ENCODE peak calls at places on chromosomes 4 and X, in eight cellular contexts. U is substantia nigra, Y is amniotic stem cell, A is astrocyte, M is NCI-H524, X is RWPE1, T is GM12865, G is left ventricle myocardium superior. S is an unnamed sample.
A peak's percentile ranks its signal among the peaks of the same experiment; 100 is the strongest.

GRCh38 chr4:63777571-63777970 is 631.7 kb downstream of the TECRL start:
- DNase-seq in U (no peak), Y (no peak), A (no peak), M (no peak), X (no peak), T (no peak), G (no peak), S (no peak)

GRCh38 chr4:7362862-7363430 is 71.8 kb downstream of the PSAPL1 start:
- DNase-seq in U (no peak), Y (no peak), A (no peak), M (no peak), X (no peak), T (no peak), G (no peak), S (no peak)

GRCh38 chr4:136505020-136505419 is 1027.3 kb downstream of the PCDH18 start:
- DNase-seq in U (no peak), Y (no peak), A (peak; percentile 6), M (no peak), X (no peak), T (no peak), G (no peak), S (no peak)

GRCh38 chrX:2485789-2486345 is 14.9 kb downstream of the DHRSX start:
- DNase-seq in U (no peak), Y (no peak), A (no peak), M (no peak), X (no peak), T (no peak), G (no peak), S (peak; percentile 33)

GRCh38 chr4:132797856-132798255 is 351.2 kb upstream of the PCDH10 start:
- DNase-seq in U (no peak), Y (no peak), A (no peak), M (no peak), X (no peak), T (no peak), G (no peak), S (no peak)

GRCh38 chr4:110085131-110085530 is 113.3 kb downstream of the ELOVL6 start:
- DNase-seq in U (no peak), Y (no peak), A (no peak), M (no peak), X (no peak), T (peak; percentile 9), G (no peak), S (peak; percentile 20)

GRCh38 chrX:150504399-150505186 is 63.8 kb upstream of the MTM1 start:
- DNase-seq in U (peak; percentile 54), Y (no peak), A (peak; percentile 18), M (peak; percentile 39), X (no peak), T (no peak), G (no peak), S (no peak)

GRCh38 chr4:156976147-156976546 is 4.5 kb upstream of the PDGFC start:
- DNase-seq in U (no peak), Y (no peak), A (peak; percentile 90), M (no peak), X (no peak), T (no peak), G (no peak), S (no peak)

GRCh38 chr4:113682730-113683129 is 78.8 kb downstream of the CAMK2D start:
- DNase-seq in U (no peak), Y (no peak), A (peak; percentile 66), M (no peak), X (no peak), T (no peak), G (no peak), S (no peak)

GRCh38 chrX:19647731-19648588 is 132.7 kb upstream of the MAP3K15 start:
- DNase-seq in U (no peak), Y (no peak), A (peak; percentile 24), M (no peak), X (no peak), T (no peak), G (no peak), S (no peak)

GRCh38 chrX:120207009-120207610 is 43.5 kb upstream of the ZBTB33 start:
- DNase-seq in U (no peak), Y (no peak), A (no peak), M (peak; percentile 18), X (no peak), T (no peak), G (no peak), S (no peak)

GRCh38 chr4:182893490-182893889 is 23.7 kb downstream of the DCTD start:
- DNase-seq in U (no peak), Y (no peak), A (no peak), M (no peak), X (no peak), T (no peak), G (no peak), S (no peak)

GRCh38 chrX:19889582-19890342 is 2.4 kb upstream of the SH3KBP1 start:
- DNase-seq in U (no peak), Y (no peak), A (peak; percentile 66), M (no peak), X (peak; percentile 36), T (peak; percentile 92), G (no peak), S (no peak)

GRCh38 chr4:5932021-5932553 is 39.2 kb upstream of the CRMP1 start:
- DNase-seq in U (no peak), Y (no peak), A (no peak), M (no peak), X (no peak), T (no peak), G (no peak), S (no peak)

GRCh38 chr4:185534850-185535761 is at the start of gene PDLIM3:
- DNase-seq in U (peak; percentile 70), Y (peak; percentile 16), A (peak; percentile 29), M (peak; percentile 70), X (peak; percentile 29), T (no peak), G (peak; percentile 88), S (peak; percentile 94)

GRCh38 chr4:81635128-81635527 is 163.4 kb upstream of the RASGEF1B start:
- DNase-seq in U (no peak), Y (no peak), A (no peak), M (no peak), X (no peak), T (no peak), G (no peak), S (no peak)

GRCh38 chrX:30141966-30142365 is 73.4 kb upstream of the MAGEB2 start:
- DNase-seq in U (no peak), Y (peak; percentile 8), A (peak; percentile 9), M (peak; percentile 65), X (peak; percentile 1), T (peak; percentile 63), G (no peak), S (no peak)

GRCh38 chr4:8866421-8866820 is 5.2 kb downstream of the HMX1 start:
- DNase-seq in U (no peak), Y (no peak), A (no peak), M (no peak), X (no peak), T (no peak), G (no peak), S (no peak)

GRCh38 chr4:11894976-11895375 is 466.3 kb upstream of the HS3ST1 start:
- DNase-seq in U (no peak), Y (no peak), A (no peak), M (no peak), X (no peak), T (no peak), G (no peak), S (no peak)

GRCh38 chrX:153926863-153927685 is 1.0 kb upstream of the ARHGAP4 start:
- DNase-seq in U (no peak), Y (no peak), A (peak; percentile 9), M (peak; percentile 59), X (no peak), T (peak; percentile 91), G (peak; percentile 49), S (peak; percentile 64)

GRCh38 chr4:38034986-38035882 is 75.0 kb downstream of the PTTG2 start:
- DNase-seq in U (no peak), Y (peak; percentile 57), A (peak; percentile 14), M (peak; percentile 64), X (peak; percentile 52), T (peak; percentile 71), G (no peak), S (no peak)

GRCh38 chr4:187193141-187193540 is 469.5 kb upstream of the FAT1 start:
- DNase-seq in U (no peak), Y (no peak), A (no peak), M (no peak), X (no peak), T (no peak), G (no peak), S (no peak)

GRCh38 chr4:113760094-113760851 is 1.3 kb downstream of the CAMK2D start:
- DNase-seq in U (no peak), Y (peak; percentile 52), A (peak; percentile 52), M (peak; percentile 44), X (peak; percentile 19), T (peak; percentile 52), G (peak; percentile 55), S (peak; percentile 74)

GRCh38 chr4:149549911-149550310 is 265.7 kb downstream of the IQCM start:
- DNase-seq in U (no peak), Y (no peak), A (peak; percentile 10), M (no peak), X (peak; percentile 3), T (no peak), G (no peak), S (no peak)

GRCh38 chr4:52376107-52376704 is 282.9 kb downstream of the USP46 start:
- DNase-seq in U (no peak), Y (peak; percentile 46), A (peak; percentile 13), M (peak; percentile 45), X (peak; percentile 26), T (peak; percentile 46), G (no peak), S (no peak)

GRCh38 chrX:70087857-70088256 is 25.6 kb downstream of the OTUD6A start:
- DNase-seq in U (no peak), Y (no peak), A (no peak), M (peak; percentile 81), X (no peak), T (no peak), G (no peak), S (no peak)

GRCh38 chrX:97398030-97398551 is 514.4 kb downstream of the RPA4 start:
- DNase-seq in U (no peak), Y (no peak), A (peak; percentile 8), M (no peak), X (no peak), T (peak; percentile 67), G (no peak), S (no peak)

GRCh38 chrX:1231850-1232505 is 19.5 kb upstream of the CRLF2 start:
- DNase-seq in U (no peak), Y (no peak), A (no peak), M (no peak), X (no peak), T (no peak), G (no peak), S (no peak)

GRCh38 chr4:26199566-26199965 is 121.2 kb upstream of the RBPJ start:
- DNase-seq in U (no peak), Y (no peak), A (no peak), M (no peak), X (no peak), T (no peak), G (no peak), S (no peak)